ENCODE peak calls at places on chromosomes 5 and 9, in nine cellular contexts. H is testis, O is breast epithelium, B is chondrocyte, Q is IMR-90, S is psoas muscle, G is BE2C, L is spleen, U is colonic mucosa. D is an unnamed sample.

GRCh38 chr9:111633389-111633736 is 2.2 kb downstream of the DNAJC25 start:
- DNase-seq in U (no peak), G (no peak), L (no peak), O (no peak), B (no peak), H (no peak), S (no peak), Q (no peak), D (no peak)

GRCh38 chr5:124408738-124409453 is 337.5 kb downstream of the ZNF608 start:
- DNase-seq in Q (peak), O (no peak), S (no peak), U (no peak), L (no peak), B (no peak), G (no peak), H (peak), D (no peak)

GRCh38 chr5:169083394-169084018 is 217.4 kb downstream of the SLIT3 start:
- DNase-seq in G (no peak), L (no peak), Q (no peak), S (no peak), O (no peak), B (no peak), U (no peak), H (no peak), D (no peak)

GRCh38 chr9:127022913-127023665 is 99.3 kb downstream of the ANGPTL2 start:
- DNase-seq in H (no peak), S (peak), L (no peak), Q (no peak), G (no peak), U (no peak), B (no peak), O (no peak), D (no peak)

GRCh38 chr9:4686112-4686511 is 6.7 kb downstream of the CDC37L1 start:
- DNase-seq in H (no peak), B (no peak), U (no peak), O (no peak), G (no peak), S (no peak), L (no peak), Q (peak), D (no peak)

GRCh38 chr9:112157087-112157486 is 18.0 kb downstream of the SUSD1 start:
- DNase-seq in S (no peak), Q (no peak), U (no peak), B (no peak), G (no peak), L (no peak), O (no peak), H (no peak), D (no peak)

GRCh38 chr9:88829276-88829675 is 162.0 kb upstream of the S1PR3 start:
- DNase-seq in G (no peak), S (no peak), L (no peak), H (no peak), B (no peak), U (no peak), O (no peak), Q (no peak), D (no peak)

GRCh38 chr5:173602423-173602822 is 14.0 kb downstream of the BOD1 start:
- DNase-seq in H (peak), L (no peak), O (peak), U (no peak), G (no peak), S (peak), Q (peak), B (no peak), D (no peak)

GRCh38 chr5:69414885-69415583 is at the start of gene MARVELD2:
- DNase-seq in Q (peak), U (peak), O (peak), H (peak), S (peak), B (no peak), L (peak), G (no peak), D (peak)

GRCh38 chr9:137255448-137256114 is 454 bp downstream of the NELFB start:
- DNase-seq in Q (no peak), H (peak), S (peak), O (no peak), B (no peak), U (peak), G (no peak), L (no peak), D (no peak)

GRCh38 chr5:51881901-51882300 is 498.7 kb downstream of the ISL1 start:
- DNase-seq in G (no peak), B (no peak), O (no peak), U (no peak), H (no peak), Q (no peak), S (no peak), L (no peak), D (no peak)

GRCh38 chr5:107860044-107860443 is 189.3 kb upstream of the EFNA5 start:
- DNase-seq in O (no peak), Q (no peak), G (no peak), U (no peak), B (no peak), H (no peak), L (no peak), S (no peak), D (no peak)

GRCh38 chr5:4204616-4205151 is 609.1 kb downstream of the IRX1 start:
- DNase-seq in L (no peak), U (no peak), G (no peak), S (no peak), O (no peak), H (no peak), Q (no peak), B (no peak), D (no peak)

GRCh38 chr5:178551059-178551458 is 39.1 kb downstream of the COL23A1 start:
- DNase-seq in G (no peak), H (no peak), L (no peak), Q (peak), B (no peak), O (no peak), S (no peak), U (no peak), D (no peak)

GRCh38 chr9:122134822-122135528 is 24.6 kb downstream of the NDUFA8 start:
- DNase-seq in Q (peak), S (no peak), G (no peak), U (no peak), H (no peak), O (no peak), B (no peak), L (no peak), D (no peak)

GRCh38 chr5:170278611-170279500 is 18.7 kb downstream of the LCP2 start:
- DNase-seq in Q (no peak), H (no peak), U (peak), O (peak), L (peak), S (no peak), G (no peak), B (no peak), D (peak)

GRCh38 chr9:107698779-107699564 is 209.4 kb upstream of the KLF4 start:
- DNase-seq in B (no peak), S (no peak), H (no peak), O (no peak), G (no peak), U (no peak), L (no peak), Q (no peak), D (no peak)

GRCh38 chr5:143355710-143356109 is 47.8 kb downstream of the NR3C1 start:
- DNase-seq in S (peak), L (peak), U (peak), H (peak), B (no peak), O (peak), G (peak), Q (peak), D (no peak)

GRCh38 chr9:38619556-38620447 is 594 bp downstream of the ANKRD18A start:
- DNase-seq in B (no peak), O (no peak), S (no peak), U (peak), G (no peak), Q (no peak), H (no peak), L (peak), D (no peak)

GRCh38 chr9:10793306-10793705 is 180.5 kb upstream of the PTPRD start:
- DNase-seq in O (no peak), L (no peak), U (no peak), Q (no peak), G (no peak), H (no peak), B (no peak), S (no peak), D (no peak)

GRCh38 chr5:429453-430188 is 13.4 kb upstream of the EXOC3 start:
- DNase-seq in L (peak), H (peak), B (peak), Q (peak), S (no peak), G (peak), U (no peak), O (no peak), D (no peak)

GRCh38 chr9:87889882-87890252 is 7.2 kb downstream of the SPATA31E1 start:
- DNase-seq in G (no peak), Q (no peak), O (no peak), S (no peak), H (no peak), B (peak), L (no peak), U (peak), D (no peak)

GRCh38 chr5:137342764-137343163 is 156.4 kb downstream of the SPOCK1 start:
- DNase-seq in S (no peak), O (no peak), Q (no peak), B (no peak), G (no peak), H (no peak), L (no peak), U (no peak), D (no peak)

GRCh38 chr9:114110180-114110579 is 11.1 kb upstream of the KIF12 start:
- DNase-seq in Q (peak), L (no peak), H (no peak), U (no peak), S (no peak), B (no peak), O (no peak), G (no peak), D (no peak)

GRCh38 chr5:178667685-178668084 is 40.8 kb upstream of the CLK4 start:
- DNase-seq in B (no peak), G (no peak), O (no peak), L (no peak), H (no peak), U (no peak), S (no peak), Q (no peak), D (no peak)

GRCh38 chr5:127321465-127321864 is 30.9 kb downstream of the MEGF10 start:
- DNase-seq in L (no peak), U (no peak), G (no peak), O (no peak), B (no peak), Q (no peak), H (no peak), S (no peak), D (no peak)

GRCh38 chr5:56745864-56746263 is 69.5 kb upstream of the MAP3K1 start:
- DNase-seq in S (no peak), O (no peak), Q (no peak), H (no peak), L (no peak), B (no peak), G (no peak), U (no peak), D (no peak)

DNA sequence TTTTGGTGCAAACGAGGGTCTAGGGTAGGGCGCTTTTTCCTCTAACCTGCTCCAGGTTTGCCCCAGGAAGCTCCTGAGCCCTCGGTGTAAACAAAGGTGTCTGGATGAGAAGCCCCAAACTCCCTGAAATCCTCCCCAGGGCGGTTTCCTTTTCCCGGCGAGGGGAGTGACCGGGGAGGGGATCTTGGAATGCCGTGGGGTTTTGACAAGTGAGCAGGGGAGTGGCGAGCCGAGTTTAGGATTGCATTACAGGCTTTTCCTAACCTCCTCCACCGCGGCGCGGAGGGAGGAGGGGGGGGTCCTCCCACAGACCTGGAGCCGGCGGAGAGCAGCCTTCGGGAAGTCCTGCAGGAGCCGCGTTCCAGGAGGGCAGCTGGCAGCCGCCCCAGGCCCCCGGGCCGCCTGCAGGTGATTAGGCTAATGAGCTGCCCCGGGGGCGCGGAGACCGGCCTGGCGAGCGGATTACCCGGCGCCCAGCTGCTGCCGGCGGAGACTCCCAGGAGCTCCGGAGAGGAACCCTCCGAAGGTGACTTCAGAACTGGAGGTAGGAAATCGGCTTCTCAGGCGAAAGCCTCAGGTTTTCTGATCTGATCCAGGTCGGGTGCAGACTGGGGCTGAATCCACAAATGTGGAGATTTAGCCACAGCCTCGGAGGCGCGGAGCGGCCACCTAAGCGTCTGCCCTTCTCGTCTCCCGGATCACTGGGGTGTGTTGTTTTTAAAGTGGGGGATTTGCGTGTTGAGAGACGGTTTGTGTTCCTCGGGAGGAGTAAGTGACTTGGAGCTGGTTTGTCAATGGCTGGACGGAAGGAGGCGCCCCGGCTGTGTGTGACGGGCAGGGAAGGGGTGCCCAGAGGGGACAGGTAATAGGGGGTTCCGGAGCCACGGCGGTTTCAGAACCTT is 215.9 kb downstream of the PDZD2 start:
- DNase-seq in L (no peak), B (no peak), H (peak), G (peak), S (peak), O (peak), U (no peak), Q (no peak), D (no peak)
- TF ChIP-seq CTCF in L (no peak), B (peak), H (no peak), G (no peak), S (no peak), O (no peak), U (no peak), Q (no peak), D (no peak)

GRCh38 chr9:90774682-90775081 is 26.9 kb upstream of the SYK start:
- DNase-seq in H (no peak), U (no peak), O (no peak), B (no peak), S (no peak), L (peak), Q (no peak), G (no peak), D (peak)
- TF ChIP-seq CTCF in H (no peak), U (peak), O (no peak), B (no peak), S (no peak), L (no peak), Q (no peak), G (no peak), D (no peak)

GRCh38 chr9:1434082-1434481 is 383.9 kb downstream of the DMRT2 start:
- DNase-seq in U (no peak), L (no peak), Q (no peak), O (no peak), S (no peak), B (no peak), G (no peak), H (no peak), D (no peak)

GRCh38 chr9:1427856-1428255 is 377.7 kb downstream of the DMRT2 start:
- DNase-seq in L (no peak), S (no peak), G (no peak), H (no peak), O (no peak), B (no peak), Q (no peak), U (no peak), D (no peak)

DNA sequence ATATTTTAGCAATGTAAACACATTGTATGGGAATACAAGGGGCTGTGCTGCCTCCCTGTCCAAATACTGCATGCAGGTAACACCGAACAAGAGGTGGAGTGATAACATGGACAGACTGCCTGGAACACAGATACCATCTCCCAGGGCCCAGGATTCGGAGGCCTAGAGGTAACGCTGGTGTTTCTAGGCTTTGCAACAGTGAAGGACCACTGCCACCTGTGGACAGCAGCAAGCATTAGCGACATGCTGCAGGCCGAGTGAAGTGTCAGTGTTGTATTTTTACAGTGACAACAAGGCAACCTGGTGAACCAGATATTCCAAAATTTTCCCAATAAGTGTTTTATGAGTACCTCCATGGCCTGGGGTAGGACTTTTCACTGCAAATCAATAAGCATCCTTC is 379.2 kb downstream of the DMRT2 start:
- DNase-seq in Q (no peak), O (no peak), L (no peak), G (no peak), B (no peak), S (no peak), H (peak), U (no peak), D (no peak)
- TF ChIP-seq CTCF in Q (no peak), O (no peak), L (no peak), G (no peak), B (peak), S (peak), H (peak), U (no peak), D (no peak)

DNA sequence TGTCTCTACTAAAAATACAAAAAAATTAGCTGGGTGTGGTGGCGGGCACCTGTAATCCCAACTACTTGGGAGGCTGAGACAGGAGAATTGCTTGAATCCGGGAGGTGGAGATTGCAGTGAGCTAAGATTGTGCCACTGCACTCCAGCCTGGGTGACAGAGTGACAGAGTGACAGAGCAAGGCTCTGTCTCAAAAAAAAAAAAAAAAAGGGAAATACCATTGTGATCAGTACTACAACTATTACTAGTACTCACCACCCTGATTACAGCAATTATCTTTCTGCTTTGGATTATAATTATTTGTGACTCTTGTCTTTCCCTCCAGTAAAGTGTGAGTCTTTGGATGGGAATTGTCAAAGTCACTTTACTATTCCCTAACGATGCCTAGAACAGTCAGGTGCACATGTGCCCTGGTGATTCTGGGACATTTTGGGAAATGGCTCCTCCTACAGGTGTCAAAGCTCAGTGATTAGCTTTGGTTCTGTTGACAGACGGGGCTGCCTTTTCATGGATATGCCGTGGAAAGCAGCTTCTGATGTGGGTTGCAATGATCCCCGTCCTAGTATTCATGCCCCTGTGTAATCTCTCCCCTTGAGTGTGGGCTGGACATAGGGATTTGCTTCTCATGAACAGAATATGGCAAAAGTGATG is 31.8 kb upstream of the FRRS1L start:
- DNase-seq in Q (no peak), S (no peak), G (no peak), H (no peak), U (no peak), L (no peak), B (no peak), O (no peak), D (no peak)
- TF ChIP-seq CTCF in Q (no peak), S (no peak), G (peak), H (no peak), U (no peak), L (no peak), B (peak), O (no peak), D (no peak)

D was measured in activated B cell treated with CpG ODN at 0.5 μM for 24 hours.